ENCODE peak calls at places on chromosomes 13 and 19, in four cellular contexts. I is K562, N is HCT116, R is HepG2. B is an unnamed sample.

GRCh38 chr13:79741006-79741405 is 260.1 kb downstream of the NDFIP2 start:
- DNase-seq in I (no peak), R (peak), N (no peak), B (no peak)

GRCh38 chr19:11138659-11139526 is 16.7 kb downstream of the SPC24 start:
- DNase-seq in R (peak), I (peak), N (no peak), B (no peak)

GRCh38 chr19:7605490-7606222 is 10.0 kb downstream of the CAMSAP3 start:
- DNase-seq in I (peak), R (peak), N (peak), B (peak)

GRCh38 chr19:51364200-51365106 is 1.7 kb downstream of the ETFB start:
- DNase-seq in N (no peak), I (no peak), R (peak), B (no peak)

GRCh38 chr13:45838171-45838745 is 13.3 kb downstream of the SIAH3 start:
- DNase-seq in R (no peak), N (no peak), I (no peak), B (no peak)

GRCh38 chr13:42946927-42947326 is 45.1 kb downstream of the EPSTI1 start:
- DNase-seq in N (no peak), I (no peak), R (no peak), B (no peak)

GRCh38 chr13:38888309-38888708 is 102.3 kb downstream of the STOML3 start:
- DNase-seq in I (no peak), R (no peak), N (no peak), B (peak)

GRCh38 chr19:46783670-46784069 is 4.7 kb downstream of the SLC1A5 start:
- DNase-seq in R (no peak), I (peak), N (no peak), B (no peak)

GRCh38 chr13:109156181-109156935 is 526.9 kb downstream of the MYO16 start:
- DNase-seq in N (no peak), R (no peak), I (no peak), B (no peak)

GRCh38 chr13:30720470-30720869 is 14.9 kb upstream of the ALOX5AP start:
- DNase-seq in R (no peak), I (no peak), N (no peak), B (no peak)

GRCh38 chr13:100753391-100753790 is 78.8 kb upstream of the TMTC4 start:
- DNase-seq in R (no peak), N (no peak), I (no peak), B (no peak)

GRCh38 chr19:1151037-1151716 is 22.9 kb downstream of the SBNO2 start:
- DNase-seq in I (no peak), N (no peak), R (no peak), B (no peak)

GRCh38 chr19:44712864-44713515 is 14.0 kb downstream of the CEACAM16 start:
- DNase-seq in R (peak), N (no peak), I (no peak), B (no peak)

GRCh38 chr13:27168870-27169525 is 2.6 kb downstream of the USP12 start:
- DNase-seq in I (no peak), R (no peak), N (no peak), B (no peak)

GRCh38 chr13:73880365-73880764 is 253.8 kb downstream of the KLF12 start:
- DNase-seq in N (no peak), I (no peak), R (no peak), B (no peak)

GRCh38 chr13:49791753-49792549 is 531 bp downstream of the KPNA3 start:
- DNase-seq in R (no peak), I (peak), N (no peak), B (peak)

GRCh38 chr13:42102961-42103688 is 54.7 kb downstream of the DGKH start:
- DNase-seq in N (no peak), R (no peak), I (no peak), B (no peak)

GRCh38 chr19:18091217-18091608 is 4.5 kb upstream of the IL12RB1 start:
- DNase-seq in R (no peak), I (peak), N (no peak), B (no peak)

GRCh38 chr19:39413269-39413902 is 917 bp downstream of the PLEKHG2 start:
- DNase-seq in I (peak), R (no peak), N (no peak), B (no peak)

GRCh38 chr13:104691765-104692164 is 1625.5 kb upstream of the SLC10A2 start:
- DNase-seq in I (no peak), R (no peak), N (no peak), B (no peak)

GRCh38 chr19:869245-870177 is 10.0 kb downstream of the CFD start:
- DNase-seq in R (no peak), N (peak), I (no peak), B (no peak)

GRCh38 chr19:7467009-7467989 is 21.5 kb downstream of the PEX11G start:
- DNase-seq in N (no peak), I (no peak), R (no peak), B (no peak)

GRCh38 chr19:45884682-45885555 is 1.0 kb downstream of the IRF2BP1 start:
- DNase-seq in N (no peak), I (peak), R (no peak), B (no peak)

GRCh38 chr13:40340368-40341085 is 325.9 kb downstream of the FOXO1 start:
- DNase-seq in N (no peak), R (no peak), I (no peak), B (peak)

GRCh38 chr19:52226652-52227051 is 36.8 kb downstream of the PPP2R1A start:
- DNase-seq in N (no peak), R (no peak), I (no peak), B (no peak)

GRCh38 chr13:41004875-41005693 is 14.0 kb downstream of the ELF1 start:
- DNase-seq in I (no peak), N (no peak), R (no peak), B (no peak)

GRCh38 chr13:33763021-33763420 is 54.9 kb upstream of the RFC3 start:
- DNase-seq in N (no peak), I (no peak), R (no peak), B (no peak)

GRCh38 chr19:16096281-16096855 is 15.3 kb upstream of the RAB8A start:
- DNase-seq in N (no peak), I (no peak), R (no peak), B (no peak)

GRCh38 chr19:38400361-38400760 is 2.5 kb upstream of the FAM98C start:
- DNase-seq in R (no peak), N (no peak), I (no peak), B (no peak)

GRCh38 chr19:31470229-31470939 is 121.1 kb upstream of the TSHZ3 start:
- DNase-seq in N (no peak), I (no peak), R (no peak), B (no peak)

GRCh38 chr13:110365876-110366275 is 58.8 kb downstream of the COL4A2 start:
- DNase-seq in R (no peak), I (no peak), N (no peak), B (no peak)

GRCh38 chr13:106349080-106349841 is 186.2 kb downstream of the EFNB2 start:
- DNase-seq in N (peak), I (no peak), R (no peak), B (peak)

GRCh38 chr13:110517505-110518149 is 43.9 kb downstream of the RAB20 start:
- DNase-seq in N (no peak), R (no peak), I (no peak), B (no peak)

DNA sequence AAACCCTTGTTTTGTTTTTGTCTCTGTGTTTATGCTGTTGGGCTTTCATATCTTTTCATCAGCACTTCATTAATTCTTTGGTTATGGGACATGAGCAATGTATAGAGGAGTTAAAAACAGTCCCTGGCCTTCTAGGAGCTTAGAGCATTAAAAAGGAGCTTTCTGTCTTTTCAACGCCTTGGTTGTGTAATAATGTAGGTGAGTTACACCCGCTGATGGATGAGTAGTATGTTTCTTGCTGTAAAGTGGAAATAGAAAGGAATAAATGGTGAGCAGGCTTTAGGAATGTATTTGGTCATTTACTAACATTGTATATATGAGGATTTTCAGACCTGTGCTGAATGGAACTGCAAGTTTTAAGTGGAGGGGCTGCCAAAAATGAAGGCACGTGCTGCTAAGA is 121.5 kb upstream of the RNF113B start:
- DNase-seq in N (no peak), I (no peak), R (no peak), B (no peak)
- TF ChIP-seq JUND in N (no peak), I (no peak), R (no peak), B (no peak)

GRCh38 chr19:41299046-41299754 is 10.8 kb upstream of the CCDC97 start:
- DNase-seq in I (no peak), R (no peak), N (no peak), B (no peak)
- TF ChIP-seq JUND in I (no peak), R (no peak), N (no peak), B (no peak)

DNA sequence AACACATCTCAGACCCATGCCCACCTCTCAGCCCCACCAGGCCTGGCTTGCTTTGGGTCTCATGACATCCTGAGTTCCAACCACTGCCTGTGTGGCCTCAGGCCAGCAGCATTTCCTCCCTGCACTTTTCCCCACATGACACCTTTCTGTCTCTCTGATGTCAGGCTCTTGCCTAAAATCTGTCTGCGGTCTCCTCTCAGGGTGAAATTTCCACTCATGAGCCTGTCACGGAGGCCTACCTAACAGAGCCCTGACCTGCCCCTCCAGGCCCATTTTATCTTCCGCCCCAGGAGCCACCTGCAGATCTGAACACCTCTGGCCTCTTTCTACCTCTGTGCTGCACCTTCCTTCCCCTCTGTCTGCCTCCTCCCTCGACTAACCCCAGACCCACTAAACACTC is 93.5 kb downstream of the ZDHHC20 start:
- DNase-seq in I (no peak), N (no peak), R (no peak), B (no peak)
- TF ChIP-seq JUND in I (no peak), N (no peak), R (no peak), B (no peak)

DNA sequence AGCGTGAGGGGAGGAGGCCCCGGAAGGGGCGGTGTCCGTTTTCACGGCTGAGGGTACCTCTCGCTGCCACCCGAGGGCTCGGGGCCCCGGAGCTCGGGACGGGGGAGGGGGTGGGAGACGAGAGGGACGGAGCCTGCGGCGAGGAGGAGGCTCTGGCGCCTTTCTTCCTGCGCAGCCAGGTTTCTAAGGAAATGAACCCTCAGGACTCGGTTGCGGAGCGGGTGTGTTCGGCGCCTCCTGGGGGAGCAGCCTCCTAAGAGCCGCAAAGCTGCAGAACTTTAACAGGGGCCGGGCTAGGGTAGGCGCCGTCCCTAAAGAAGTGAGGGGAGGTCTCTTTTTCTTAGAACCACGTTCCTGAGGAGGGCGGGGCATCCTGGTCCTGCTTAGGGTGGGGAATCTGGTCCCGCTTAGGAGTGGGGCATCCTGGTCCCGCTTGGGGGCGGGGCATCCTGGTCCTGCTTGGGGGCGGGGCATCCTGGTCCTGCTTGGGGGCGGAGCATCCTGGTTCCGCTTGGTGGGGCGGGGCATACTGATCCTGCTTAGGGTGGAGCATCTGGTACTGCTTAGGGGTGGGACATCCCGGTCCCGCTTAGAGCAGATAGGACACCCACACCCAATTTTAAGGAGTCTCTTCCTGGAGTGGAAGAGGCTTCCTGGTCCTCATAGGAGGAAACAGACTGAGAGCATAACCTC is 6.2 kb downstream of the SYT5 start:
- DNase-seq in I (peak), R (peak), N (peak), B (peak)
- TF ChIP-seq JUND in I (no peak), R (no peak), N (no peak), B (no peak)